ENCODE peak calls at places on chromosome 4, in four cellular contexts. H is H1, D is K562, I is SK-N-SH. W is an unnamed sample.

GRCh38 chr4:128288689-128289106 is 1.1 kb upstream of the PGRMC2 start:
- DNase-seq in I (no peak), D (peak), H (no peak), W (no peak)

GRCh38 chr4:81237791-81238190 is 22.8 kb upstream of the PRKG2 start:
- DNase-seq in D (no peak), I (no peak), H (no peak), W (no peak)

GRCh38 chr4:4880492-4880891 is 21.0 kb downstream of the MSX1 start:
- DNase-seq in H (no peak), I (no peak), D (no peak), W (no peak)

GRCh38 chr4:3773552-3774001 is 7.4 kb downstream of the ADRA2C start:
- DNase-seq in I (no peak), D (no peak), H (no peak), W (no peak)

GRCh38 chr4:149884529-149885206 is 69.0 kb upstream of the IQCM start:
- DNase-seq in D (no peak), H (no peak), I (no peak), W (no peak)

GRCh38 chr4:133102612-133103409 is 46.3 kb upstream of the PCDH10 start:
- DNase-seq in I (no peak), H (no peak), D (no peak), W (no peak)

GRCh38 chr4:174358823-174359222 is 75.1 kb downstream of the CEP44 start:
- DNase-seq in D (no peak), I (no peak), H (no peak), W (no peak)

GRCh38 chr4:38242822-38243384 is 282.7 kb downstream of the PTTG2 start:
- DNase-seq in H (no peak), D (peak), I (no peak), W (no peak)

GRCh38 chr4:160848901-160849735 is 1314.7 kb downstream of the FSTL5 start:
- DNase-seq in D (no peak), H (no peak), I (no peak), W (no peak)

GRCh38 chr4:174080361-174080760 is 203.1 kb downstream of the FBXO8 start:
- DNase-seq in D (no peak), I (no peak), H (no peak), W (no peak)

GRCh38 chr4:6608758-6609414 is 31.6 kb upstream of the MRFAP1 start:
- DNase-seq in H (peak), D (peak), I (no peak), W (peak)

GRCh38 chr4:170259631-170260153 is 169.9 kb upstream of the AADAT start:
- DNase-seq in D (peak), I (peak), H (peak), W (peak)

GRCh38 chr4:31187979-31188378 is 467.8 kb downstream of the PCDH7 start:
- DNase-seq in D (no peak), I (no peak), H (no peak), W (no peak)
- TF ChIP-seq TEAD4 in D (no peak), I (no peak), H (no peak), W (no peak)

GRCh38 chr4:181951265-181951664 is 291.9 kb upstream of the TENM3 start:
- DNase-seq in D (no peak), I (no peak), H (no peak), W (no peak)
- TF ChIP-seq TEAD4 in D (no peak), I (no peak), H (no peak), W (no peak)

GRCh38 chr4:139633661-139634060 is 32.0 kb upstream of the MGST2 start:
- DNase-seq in I (no peak), H (no peak), D (peak), W (peak)
- TF ChIP-seq TEAD4 in I (no peak), H (peak), D (no peak), W (no peak)

GRCh38 chr4:82403725-82404124 is 26.5 kb downstream of the HNRNPDL start:
- DNase-seq in I (no peak), D (no peak), H (no peak), W (no peak)

GRCh38 chr4:82402196-82402775 is 28.0 kb downstream of the HNRNPDL start:
- DNase-seq in H (no peak), D (no peak), I (no peak), W (no peak)

GRCh38 chr4:82398263-82398662 is 24.5 kb upstream of the HNRNPD start:
- DNase-seq in I (no peak), D (no peak), H (no peak), W (no peak)

DNA sequence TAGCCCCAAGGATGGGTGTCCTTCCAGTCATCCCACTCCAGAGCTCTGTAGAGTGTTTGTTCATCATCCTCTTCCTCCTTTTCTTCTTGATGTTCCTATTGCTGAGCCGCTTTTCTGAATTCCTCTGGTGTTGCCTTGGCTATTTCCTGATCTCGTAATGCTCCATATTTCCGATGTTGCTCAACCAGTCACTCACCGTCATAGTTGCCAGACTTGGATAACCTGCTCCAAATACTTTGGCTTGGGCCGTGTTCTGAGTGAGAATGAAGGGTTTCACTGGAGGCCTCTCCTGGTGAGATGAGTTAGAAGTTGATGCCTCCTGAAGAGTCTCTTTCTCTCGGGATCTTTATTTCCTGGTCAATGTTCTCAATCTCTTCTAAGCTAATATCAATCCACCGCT is 27.8 kb upstream of the HNRNPD start:
- DNase-seq in H (no peak), D (no peak), I (no peak), W (no peak)
- TF ChIP-seq TEAD4 in H (no peak), D (no peak), I (no peak), W (no peak)